ENCODE peak calls at places on chromosomes 12 and 14, in five cellular contexts. L is HuH-7; V is SIG-M5; F is NCI-H446; C is CD8-positive, alpha-beta T cell. K is an unnamed sample.
A peak's percentile ranks its signal among the peaks of the same experiment; 100 is the strongest.

GRCh38 chr14:50395448-50395847 is 1.2 kb downstream of the CDKL1 start:
- DNase-seq in L (no peak), V (no peak), F (no peak), C (no peak), K (no peak)

GRCh38 chr14:20998674-20999366 is at the start of gene SLC39A2:
- DNase-seq in L (no peak), V (no peak), F (no peak), C (no peak), K (peak; percentile 46)

GRCh38 chr12:64411427-64411826 is 7.2 kb downstream of the XPOT start:
- DNase-seq in L (no peak), V (no peak), F (no peak), C (no peak), K (no peak)

GRCh38 chr12:12482150-12482761 is 80.4 kb downstream of the DUSP16 start:
- DNase-seq in L (no peak), V (no peak), F (no peak), C (peak; percentile 35), K (no peak)

GRCh38 chr12:58416211-58416610 is 474.8 kb downstream of the ATP23 start:
- DNase-seq in L (no peak), V (no peak), F (no peak), C (no peak), K (peak; percentile 56)

GRCh38 chr14:26415618-26416123 is 182.2 kb downstream of the NOVA1 start:
- DNase-seq in L (no peak), V (no peak), F (peak; percentile 11), C (no peak), K (no peak)

GRCh38 chr12:44876554-44877275 is 600 bp upstream of the NELL2 start:
- DNase-seq in L (peak; percentile 56), V (no peak), F (peak; percentile 74), C (peak; percentile 51), K (no peak)

GRCh38 chr14:92916201-92916600 is 6.7 kb upstream of the CHGA start:
- DNase-seq in L (no peak), V (no peak), F (no peak), C (no peak), K (no peak)

GRCh38 chr12:98373019-98373554 is 142.3 kb upstream of the TMPO start:
- DNase-seq in L (peak; percentile 22), V (no peak), F (peak; percentile 61), C (no peak), K (peak; percentile 39)

GRCh38 chr12:131607658-131608447 is 103.0 kb upstream of the SFSWAP start:
- DNase-seq in L (no peak), V (no peak), F (no peak), C (no peak), K (no peak)

GRCh38 chr14:105067969-105068301 is 2.7 kb upstream of the GPR132 start:
- DNase-seq in L (no peak), V (no peak), F (no peak), C (no peak), K (no peak)

GRCh38 chr14:25050494-25051170 is 685 bp upstream of the STXBP6 start:
- DNase-seq in L (peak; percentile 51), V (no peak), F (no peak), C (no peak), K (peak; percentile 69)

GRCh38 chr12:104695453-104696148 is 238.9 kb downstream of the CHST11 start:
- DNase-seq in L (no peak), V (no peak), F (peak; percentile 6), C (peak; percentile 57), K (no peak)

K was measured in HFF-Myc.